ENCODE peak calls at places on chromosomes 4 and X, in six cellular contexts. One of them, this sample, is unnamed.

GRCh38 chr4:69568787-69569186 is 70.7 kb downstream of the UGT2A2 start:
- DNase-seq in mesenchymal stem cell: no peak
- DNase-seq in IMR-90: no peak
- DNase-seq in trophoblast cell: no peak
- DNase-seq in H1: no peak
- DNase-seq in neuronal stem cell: no peak
- DNase-seq in this sample: no peak

GRCh38 chrX:18753603-18754002 is 46.2 kb downstream of the PPEF1 start:
- DNase-seq in mesenchymal stem cell: no peak
- DNase-seq in IMR-90: no peak
- DNase-seq in trophoblast cell: no peak
- DNase-seq in H1: no peak
- DNase-seq in neuronal stem cell: no peak
- DNase-seq in this sample: no peak

GRCh38 chr4:77586953-77587383 is 18.7 kb upstream of the CXCL13 start:
- DNase-seq in mesenchymal stem cell: no peak
- DNase-seq in IMR-90: no peak
- DNase-seq in trophoblast cell: no peak
- DNase-seq in H1: no peak
- DNase-seq in neuronal stem cell: no peak
- DNase-seq in this sample: no peak

GRCh38 chrX:24876782-24877315 is 138.9 kb downstream of the ARX start:
- DNase-seq in mesenchymal stem cell: no peak
- DNase-seq in IMR-90: no peak
- DNase-seq in trophoblast cell: peak; percentile 20
- DNase-seq in H1: no peak
- DNase-seq in neuronal stem cell: peak; percentile 21
- DNase-seq in this sample: no peak

GRCh38 chr4:84928089-84928488 is 38.4 kb downstream of the WDFY3 start:
- DNase-seq in mesenchymal stem cell: no peak
- DNase-seq in IMR-90: no peak
- DNase-seq in trophoblast cell: no peak
- DNase-seq in H1: no peak
- DNase-seq in neuronal stem cell: no peak
- DNase-seq in this sample: no peak

GRCh38 chr4:3168029-3168428 is 80.9 kb upstream of the MSANTD1 start:
- DNase-seq in mesenchymal stem cell: peak; percentile 49
- DNase-seq in IMR-90: peak; percentile 76
- DNase-seq in trophoblast cell: no peak
- DNase-seq in H1: no peak
- DNase-seq in neuronal stem cell: no peak
- DNase-seq in this sample: no peak

GRCh38 chr4:16991455-16991854 is 93.0 kb upstream of the LDB2 start:
- DNase-seq in mesenchymal stem cell: no peak
- DNase-seq in IMR-90: no peak
- DNase-seq in trophoblast cell: no peak
- DNase-seq in H1: no peak
- DNase-seq in neuronal stem cell: no peak
- DNase-seq in this sample: peak; percentile 3

GRCh38 chr4:1201851-1202525 is 29.6 kb upstream of the SPON2 start:
- DNase-seq in mesenchymal stem cell: peak; percentile 100
- DNase-seq in IMR-90: peak; percentile 95
- DNase-seq in trophoblast cell: no peak
- DNase-seq in H1: no peak
- DNase-seq in neuronal stem cell: no peak
- DNase-seq in this sample: no peak

GRCh38 chr4:15868065-15868464 is 70.5 kb downstream of the FGFBP1 start:
- DNase-seq in mesenchymal stem cell: no peak
- DNase-seq in IMR-90: no peak
- DNase-seq in trophoblast cell: peak; percentile 82
- DNase-seq in H1: no peak
- DNase-seq in neuronal stem cell: no peak
- DNase-seq in this sample: no peak

GRCh38 chrX:132426695-132427281 is 62.0 kb downstream of the MBNL3 start:
- DNase-seq in mesenchymal stem cell: peak; percentile 79
- DNase-seq in IMR-90: peak; percentile 54
- DNase-seq in trophoblast cell: no peak
- DNase-seq in H1: no peak
- DNase-seq in neuronal stem cell: no peak
- DNase-seq in this sample: no peak

GRCh38 chr4:17773125-17773698 is 8.2 kb downstream of the FAM184B start:
- DNase-seq in mesenchymal stem cell: no peak
- DNase-seq in IMR-90: no peak
- DNase-seq in trophoblast cell: no peak
- DNase-seq in H1: no peak
- DNase-seq in neuronal stem cell: no peak
- DNase-seq in this sample: no peak

GRCh38 chr4:100517864-100518341 is at the start of gene EMCN:
- DNase-seq in mesenchymal stem cell: peak; percentile 47
- DNase-seq in IMR-90: no peak
- DNase-seq in trophoblast cell: no peak
- DNase-seq in H1: no peak
- DNase-seq in neuronal stem cell: no peak
- DNase-seq in this sample: no peak

GRCh38 chrX:7270018-7270417 is 122.1 kb upstream of the PUDP start:
- DNase-seq in mesenchymal stem cell: peak; percentile 69
- DNase-seq in IMR-90: peak; percentile 58
- DNase-seq in trophoblast cell: no peak
- DNase-seq in H1: no peak
- DNase-seq in neuronal stem cell: no peak
- DNase-seq in this sample: no peak

GRCh38 chrX:40105791-40106676 is 8.3 kb upstream of the BCOR start:
- DNase-seq in mesenchymal stem cell: peak; percentile 71
- DNase-seq in IMR-90: no peak
- DNase-seq in trophoblast cell: peak; percentile 30
- DNase-seq in H1: no peak
- DNase-seq in neuronal stem cell: no peak
- DNase-seq in this sample: peak; percentile 87

GRCh38 chr4:7936963-7937362 is 2.7 kb downstream of the AFAP1 start:
- DNase-seq in mesenchymal stem cell: no peak
- DNase-seq in IMR-90: no peak
- DNase-seq in trophoblast cell: no peak
- DNase-seq in H1: no peak
- DNase-seq in neuronal stem cell: no peak
- DNase-seq in this sample: no peak

GRCh38 chr4:7942019-7942556 is 2.4 kb upstream of the AFAP1 start:
- DNase-seq in mesenchymal stem cell: no peak
- DNase-seq in IMR-90: no peak
- DNase-seq in trophoblast cell: no peak
- DNase-seq in H1: no peak
- DNase-seq in neuronal stem cell: no peak
- DNase-seq in this sample: no peak

GRCh38 chr4:7938513-7939376 is 916 bp downstream of the AFAP1 start:
- DNase-seq in mesenchymal stem cell: peak; percentile 65
- DNase-seq in IMR-90: peak; percentile 45
- DNase-seq in trophoblast cell: peak; percentile 14
- DNase-seq in H1: no peak
- DNase-seq in neuronal stem cell: no peak
- DNase-seq in this sample: no peak

GRCh38 chr4:7941111-7942018 is 1.7 kb upstream of the AFAP1 start:
- DNase-seq in mesenchymal stem cell: peak; percentile 66
- DNase-seq in IMR-90: no peak
- DNase-seq in trophoblast cell: peak; percentile 94
- DNase-seq in H1: no peak
- DNase-seq in neuronal stem cell: no peak
- DNase-seq in this sample: peak; percentile 57

DNA sequence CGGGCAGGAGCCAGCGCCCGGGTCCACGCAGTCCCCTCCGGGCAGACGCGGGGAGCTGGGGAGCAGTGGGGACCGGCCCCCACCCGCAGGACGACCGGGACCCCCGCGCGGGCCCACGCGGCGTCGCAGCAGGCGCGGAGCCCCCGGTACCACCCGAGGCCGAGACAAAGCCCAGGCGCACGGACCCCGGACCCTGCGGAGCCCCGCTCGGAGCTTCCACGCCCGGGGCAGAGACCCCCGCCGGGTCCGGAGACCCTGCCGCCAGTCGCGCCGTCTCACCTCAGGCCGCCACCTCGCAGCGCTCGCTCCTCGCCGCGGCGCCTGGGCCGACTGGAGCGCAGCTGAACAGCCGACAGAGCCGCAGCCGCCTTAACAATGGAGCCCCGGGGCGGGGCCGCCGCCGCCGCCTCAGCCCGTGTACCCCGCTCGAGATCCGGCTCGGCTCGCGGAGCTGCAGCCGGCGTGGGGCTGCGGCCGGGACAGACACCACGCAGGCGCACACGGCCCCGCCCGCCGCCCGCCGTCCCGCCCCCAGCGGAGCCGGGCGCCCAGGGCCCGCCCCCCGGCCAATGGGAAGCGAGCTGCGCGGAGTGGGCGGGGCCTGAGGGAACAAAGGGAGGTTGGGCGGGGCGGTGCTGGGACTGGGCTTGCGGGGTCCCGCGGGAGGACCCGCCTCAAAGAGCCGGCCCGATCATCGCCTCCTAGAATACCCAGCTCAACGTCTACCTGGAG is at the start of gene AFAP1:
- DNase-seq in mesenchymal stem cell: peak; percentile 82
- DNase-seq in IMR-90: peak; percentile 76
- DNase-seq in trophoblast cell: peak; percentile 85
- DNase-seq in H1: no peak
- DNase-seq in neuronal stem cell: peak; percentile 87
- DNase-seq in this sample: peak; percentile 92
- H3K23ac ChIP-seq in mesenchymal stem cell: peak within 1 kb of the TSS; percentile 100
- H3K23ac ChIP-seq in IMR-90: peak within 1 kb of the TSS; percentile 82
- H3K23ac ChIP-seq in trophoblast cell: no peak within 1 kb of the TSS
- H3K23ac ChIP-seq in H1: no peak within 1 kb of the TSS
- H3K23ac ChIP-seq in neuronal stem cell: peak within 1 kb of the TSS; percentile 94
- H3K23ac ChIP-seq in this sample: no peak within 1 kb of the TSS

GRCh38 chr4:156391297-156391653 is 437.6 kb upstream of the CTSO start:
- DNase-seq in mesenchymal stem cell: no peak
- DNase-seq in IMR-90: no peak
- DNase-seq in trophoblast cell: no peak
- DNase-seq in H1: no peak
- DNase-seq in neuronal stem cell: no peak
- DNase-seq in this sample: no peak

GRCh38 chr4:156390599-156391296 is 437.1 kb upstream of the CTSO start:
- DNase-seq in mesenchymal stem cell: no peak
- DNase-seq in IMR-90: no peak
- DNase-seq in trophoblast cell: no peak
- DNase-seq in H1: no peak
- DNase-seq in neuronal stem cell: no peak
- DNase-seq in this sample: no peak

DNA sequence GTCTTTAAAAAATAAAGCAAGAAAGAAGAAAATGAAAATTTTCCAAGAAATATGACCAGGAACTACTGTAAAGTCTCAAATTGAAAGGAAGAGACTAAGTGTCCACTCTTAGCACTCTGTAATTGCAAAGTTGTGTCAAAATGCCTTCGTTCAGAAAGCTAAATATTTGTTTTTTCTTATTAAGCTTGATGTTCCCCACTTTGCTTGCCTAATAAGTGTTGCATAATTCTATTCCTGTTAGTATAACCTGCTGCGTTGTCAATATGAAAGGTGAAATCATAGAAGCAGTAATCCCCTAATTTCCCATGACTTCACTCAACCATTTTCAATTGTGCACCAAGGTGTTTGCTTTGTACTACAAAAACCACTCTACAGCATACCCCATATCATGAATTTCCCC is 442.9 kb upstream of the CTSO start:
- DNase-seq in mesenchymal stem cell: no peak
- DNase-seq in IMR-90: no peak
- DNase-seq in trophoblast cell: no peak
- DNase-seq in H1: no peak
- DNase-seq in neuronal stem cell: no peak
- DNase-seq in this sample: no peak
- H3K14ac ChIP-seq in mesenchymal stem cell: no peak overlapping the region
- H3K14ac ChIP-seq in IMR-90: no peak overlapping the region
- H3K14ac ChIP-seq in trophoblast cell: no peak overlapping the region
- H3K14ac ChIP-seq in H1: no peak overlapping the region
- H3K14ac ChIP-seq in neuronal stem cell: no peak overlapping the region
- H3K14ac ChIP-seq in this sample: no peak overlapping the region

GRCh38 chr4:73166212-73166611 is 92.4 kb downstream of the ANKRD17 start:
- DNase-seq in mesenchymal stem cell: no peak
- DNase-seq in IMR-90: no peak
- DNase-seq in trophoblast cell: no peak
- DNase-seq in H1: no peak
- DNase-seq in neuronal stem cell: no peak
- DNase-seq in this sample: no peak
- H3K9me3 ChIP-seq in mesenchymal stem cell: peaks cover 32% of the 10 kb centered on the region
- H3K9me3 ChIP-seq in IMR-90: no peaks in the 10 kb centered on the region
- H3K9me3 ChIP-seq in trophoblast cell: no peaks in the 10 kb centered on the region
- H3K9me3 ChIP-seq in H1: no peaks in the 10 kb centered on the region
- H3K9me3 ChIP-seq in neuronal stem cell: peaks cover 2% of the 10 kb centered on the region
- H3K9me3 ChIP-seq in this sample: no peaks in the 10 kb centered on the region

GRCh38 chr4:112748352-112748900 is 111.5 kb downstream of the LARP7 start:
- DNase-seq in mesenchymal stem cell: no peak
- DNase-seq in IMR-90: no peak
- DNase-seq in trophoblast cell: no peak
- DNase-seq in H1: no peak
- DNase-seq in neuronal stem cell: no peak
- DNase-seq in this sample: no peak
- H3K23ac ChIP-seq in mesenchymal stem cell: no peak overlapping the region
- H3K23ac ChIP-seq in IMR-90: no peak overlapping the region
- H3K23ac ChIP-seq in trophoblast cell: no peak overlapping the region
- H3K23ac ChIP-seq in H1: no peak overlapping the region
- H3K23ac ChIP-seq in neuronal stem cell: no peak overlapping the region
- H3K23ac ChIP-seq in this sample: no peak overlapping the region

GRCh38 chrX:21963736-21964135 is 23.2 kb downstream of the SMS start:
- DNase-seq in mesenchymal stem cell: peak; percentile 42
- DNase-seq in IMR-90: peak; percentile 44
- DNase-seq in trophoblast cell: no peak
- DNase-seq in H1: no peak
- DNase-seq in neuronal stem cell: no peak
- DNase-seq in this sample: no peak
- H3K14ac ChIP-seq in mesenchymal stem cell: no peak overlapping the region
- H3K14ac ChIP-seq in IMR-90: no peak overlapping the region
- H3K14ac ChIP-seq in trophoblast cell: no peak overlapping the region
- H3K14ac ChIP-seq in H1: no peak overlapping the region
- H3K14ac ChIP-seq in neuronal stem cell: no peak overlapping the region
- H3K14ac ChIP-seq in this sample: no peak overlapping the region

GRCh38 chr4:7204656-7205387 is 12.5 kb downstream of the SORCS2 start:
- DNase-seq in mesenchymal stem cell: no peak
- DNase-seq in IMR-90: no peak
- DNase-seq in trophoblast cell: no peak
- DNase-seq in H1: no peak
- DNase-seq in neuronal stem cell: no peak
- DNase-seq in this sample: no peak
- H3K9me3 ChIP-seq in mesenchymal stem cell: no peaks in the 10 kb centered on the region
- H3K9me3 ChIP-seq in IMR-90: no peaks in the 10 kb centered on the region
- H3K9me3 ChIP-seq in trophoblast cell: no peaks in the 10 kb centered on the region
- H3K9me3 ChIP-seq in H1: no peaks in the 10 kb centered on the region
- H3K9me3 ChIP-seq in neuronal stem cell: no peaks in the 10 kb centered on the region
- H3K9me3 ChIP-seq in this sample: no peaks in the 10 kb centered on the region

DNA sequence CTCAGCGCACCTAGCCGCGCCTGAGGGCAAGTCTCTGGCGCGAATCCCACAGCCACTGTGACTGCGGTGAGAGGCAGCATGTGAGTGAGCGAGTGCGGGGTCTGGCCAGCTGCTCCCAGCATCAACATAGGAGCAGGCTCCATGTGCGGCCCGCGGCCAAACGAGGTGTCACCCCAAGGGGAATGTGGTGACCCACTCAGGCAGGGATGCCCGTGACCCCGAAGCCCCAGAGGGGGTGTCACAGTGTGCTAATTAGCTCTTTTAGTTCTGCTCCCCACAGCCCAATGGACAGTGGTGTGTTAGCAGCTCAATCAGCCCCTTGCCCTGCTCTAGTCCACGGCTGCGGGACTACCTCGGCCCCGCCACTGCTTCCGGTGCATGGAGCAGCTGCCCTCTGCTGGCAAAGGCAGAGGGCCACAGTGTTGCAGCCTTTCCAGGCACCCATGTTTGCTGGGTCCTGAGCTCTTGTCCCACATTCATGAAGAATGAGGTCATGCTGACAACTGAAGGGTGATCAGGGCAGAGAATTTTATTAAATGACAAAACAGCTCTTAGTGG is 61.4 kb downstream of the AGA start:
- DNase-seq in mesenchymal stem cell: peak; percentile 21
- DNase-seq in IMR-90: no peak
- DNase-seq in trophoblast cell: peak; percentile 55
- DNase-seq in H1: peak; percentile 65
- DNase-seq in neuronal stem cell: no peak
- DNase-seq in this sample: peak; percentile 93
- H3K23ac ChIP-seq in mesenchymal stem cell: no peak overlapping the region
- H3K23ac ChIP-seq in IMR-90: no peak overlapping the region
- H3K23ac ChIP-seq in trophoblast cell: no peak overlapping the region
- H3K23ac ChIP-seq in H1: no peak overlapping the region
- H3K23ac ChIP-seq in neuronal stem cell: peak overlapping the region; percentile 48
- H3K23ac ChIP-seq in this sample: no peak overlapping the region